ENCODE peak calls at places on chromosomes 4 and X, in four cellular contexts. E, S, U and W are unnamed samples.

GRCh38 chrX:46913710-46914109 is 1.5 kb downstream of the JADE3 start:
- DNase-seq in S (peak), E (peak), U (no peak), W (peak)

GRCh38 chrX:104334971-104335370 is 80.2 kb upstream of the ESX1 start:
- DNase-seq in U (no peak), E (no peak), S (no peak), W (no peak)

GRCh38 chrX:46676399-46677351 is 82.2 kb downstream of the SLC9A7 start:
- DNase-seq in U (no peak), E (no peak), S (no peak), W (no peak)

GRCh38 chr4:113540859-113541258 is 220.7 kb downstream of the CAMK2D start:
- DNase-seq in S (no peak), E (no peak), U (no peak), W (no peak)

GRCh38 chr4:2734618-2735017 is 21.5 kb downstream of the TNIP2 start:
- DNase-seq in E (no peak), S (no peak), U (no peak), W (no peak)

GRCh38 chrX:121308276-121308805 is 260.9 kb downstream of the GLUD2 start:
- DNase-seq in E (peak), U (peak), S (peak), W (no peak)

GRCh38 chr4:55866973-55867574 is 13.6 kb downstream of the EXOC1 start:
- DNase-seq in E (peak), U (no peak), S (no peak), W (no peak)

GRCh38 chrX:111095974-111096870 is at the start of gene PAK3:
- DNase-seq in E (peak), U (peak), S (peak), W (peak)

GRCh38 chr4:182917182-182918043 is at the start of gene DCTD:
- DNase-seq in E (peak), S (peak), U (peak), W (peak)

GRCh38 chrX:49273181-49273727 is 3.7 kb downstream of the PPP1R3F start:
- DNase-seq in S (no peak), U (no peak), E (no peak), W (no peak)

GRCh38 chr4:146709956-146710355 is 71.3 kb downstream of the POU4F2 start:
- DNase-seq in E (no peak), S (no peak), U (no peak), W (no peak)

GRCh38 chr4:77849278-77849965 is 13.2 kb upstream of the MRPL1 start:
- DNase-seq in S (no peak), E (no peak), U (no peak), W (no peak)

GRCh38 chr4:53563824-53564223 is 27.5 kb downstream of the LNX1 start:
- DNase-seq in S (no peak), U (no peak), E (no peak), W (no peak)

GRCh38 chr4:164139291-164139690 is 614.6 kb upstream of the SMIM31 start:
- DNase-seq in U (no peak), E (no peak), S (no peak), W (no peak)

GRCh38 chr4:1900087-1900433 is 28.9 kb downstream of the NSD2 start:
- DNase-seq in E (no peak), U (no peak), S (no peak), W (no peak)

GRCh38 chr4:142812091-142812490 is 34.0 kb downstream of the INPP4B start:
- DNase-seq in E (no peak), U (no peak), S (no peak), W (no peak)
- TF ChIP-seq CTCF in E (no peak), U (no peak), S (no peak), W (no peak)

GRCh38 chr4:17173300-17173699 is 274.9 kb upstream of the LDB2 start:
- DNase-seq in E (peak), U (peak), S (no peak), W (no peak)
- TF ChIP-seq CTCF in E (peak), U (peak), S (no peak), W (peak)

GRCh38 chr4:5368426-5368825 is 317.1 kb downstream of the STK32B start:
- DNase-seq in U (no peak), E (no peak), S (no peak), W (no peak)
- TF ChIP-seq CTCF in U (no peak), E (no peak), S (no peak), W (no peak)

GRCh38 chrX:132737743-132738142 is 220.7 kb downstream of the HS6ST2 start:
- DNase-seq in S (no peak), E (no peak), U (no peak), W (no peak)

GRCh38 chrX:132743086-132743485 is 215.3 kb downstream of the HS6ST2 start:
- DNase-seq in U (no peak), S (no peak), E (no peak), W (no peak)

GRCh38 chrX:132741706-132742105 is 216.7 kb downstream of the HS6ST2 start:
- DNase-seq in S (no peak), E (no peak), U (no peak), W (no peak)

GRCh38 chrX:132738951-132739350 is 219.5 kb downstream of the HS6ST2 start:
- DNase-seq in S (no peak), E (no peak), U (no peak), W (no peak)

DNA sequence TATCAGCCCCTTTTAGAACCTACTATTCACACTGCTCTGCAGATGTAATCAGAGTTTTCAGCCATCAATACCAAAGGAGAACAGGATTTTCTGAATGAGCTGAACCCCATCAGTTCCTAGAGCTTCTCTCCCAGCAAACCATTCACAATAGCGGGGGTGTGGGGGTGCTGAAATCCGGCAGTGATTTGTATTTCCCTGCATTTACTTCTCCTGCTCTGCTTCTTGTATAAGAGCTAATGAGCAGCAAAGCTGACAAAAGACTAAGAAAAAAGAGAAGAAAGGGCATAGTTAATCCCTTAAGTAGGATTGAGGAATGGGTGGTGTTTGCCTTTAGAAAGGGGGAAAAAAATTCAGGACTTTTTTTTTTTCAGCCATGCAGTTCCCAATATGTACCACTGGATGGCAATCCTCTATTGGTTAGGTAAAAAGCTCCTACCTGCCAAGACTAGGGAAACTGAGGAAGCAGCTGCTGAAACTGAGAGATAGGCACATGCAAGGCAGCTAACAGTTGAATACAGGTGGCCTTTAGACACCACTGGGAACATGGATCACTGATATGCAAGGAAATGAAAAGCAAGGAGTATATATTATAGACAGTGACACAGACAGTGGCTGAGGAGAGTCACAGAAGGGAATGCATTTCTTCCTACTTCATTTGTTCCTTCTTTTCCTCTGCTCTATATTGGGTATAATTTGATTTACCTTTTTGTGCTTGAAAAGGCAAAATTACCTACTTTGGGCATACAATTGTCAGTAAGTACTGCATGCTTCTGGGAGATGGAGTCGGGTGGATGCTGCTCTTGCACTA is 217.9 kb downstream of the HS6ST2 start:
- DNase-seq in U (no peak), E (no peak), S (no peak), W (no peak)
- TF ChIP-seq CTCF in U (peak), E (peak), S (peak), W (peak)

GRCh38 chr4:120960868-120961267 is 38.3 kb upstream of the PRDM5 start:
- DNase-seq in S (peak), U (no peak), E (no peak), W (no peak)
- TF ChIP-seq CTCF in S (no peak), U (no peak), E (no peak), W (no peak)

GRCh38 chrX:131821945-131822622 is 201.0 kb upstream of the STK26 start:
- DNase-seq in S (peak), U (no peak), E (no peak), W (no peak)
- TF ChIP-seq CTCF in S (no peak), U (no peak), E (no peak), W (no peak)

GRCh38 chr4:108940086-108941033 is 177.5 kb upstream of the ETNPPL start:
- DNase-seq in E (no peak), U (no peak), S (no peak), W (no peak)

GRCh38 chr4:108943371-108943770 is 180.5 kb upstream of the ETNPPL start:
- DNase-seq in U (no peak), E (no peak), S (no peak), W (no peak)

GRCh38 chr4:108946237-108946636 is 183.4 kb upstream of the ETNPPL start:
- DNase-seq in U (no peak), S (no peak), E (no peak), W (no peak)

GRCh38 chr4:108943971-108944370 is 181.1 kb upstream of the ETNPPL start:
- DNase-seq in E (no peak), U (no peak), S (no peak), W (no peak)

GRCh38 chr4:108941914-108942379 is 179.1 kb upstream of the ETNPPL start:
- DNase-seq in S (no peak), E (no peak), U (peak), W (no peak)
- TF ChIP-seq CTCF in S (no peak), E (no peak), U (no peak), W (no peak)

GRCh38 chrX:85851418-85851817 is 195.9 kb downstream of the CHM start:
- DNase-seq in S (peak), U (peak), E (peak), W (peak)
- TF ChIP-seq CTCF in S (no peak), U (peak), E (no peak), W (peak)

DNA sequence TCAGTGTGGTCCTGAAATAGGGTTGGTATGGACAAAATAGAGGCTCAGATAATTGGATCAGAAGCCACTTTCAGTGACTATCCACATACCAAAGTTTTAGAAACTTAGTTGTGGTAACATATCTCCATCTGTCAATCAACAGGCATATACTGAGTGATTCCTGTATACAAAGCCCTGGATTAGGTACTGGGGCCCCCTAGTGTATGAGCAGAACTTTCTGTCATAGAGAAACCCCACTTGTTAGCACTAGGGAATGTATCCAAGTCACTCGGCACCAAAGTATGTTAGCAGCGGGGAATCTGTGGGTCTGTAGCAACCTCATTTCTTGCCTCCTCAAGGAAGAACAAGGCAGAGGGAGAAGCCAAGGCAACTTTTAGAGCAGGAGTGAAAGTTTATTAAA is 50.7 kb downstream of the MAP7D3 start:
- DNase-seq in E (no peak), S (no peak), U (no peak), W (no peak)
- TF ChIP-seq CTCF in E (no peak), S (no peak), U (no peak), W (no peak)

GRCh38 chr4:45317739-45318138 is 591.4 kb upstream of the GNPDA2 start:
- DNase-seq in U (no peak), S (no peak), E (no peak), W (no peak)
- TF ChIP-seq CTCF in U (no peak), S (no peak), E (no peak), W (no peak)